ENCODE peak calls at places on chromosomes 13 and 19, in five cellular contexts. C, K, Z, M and W are unnamed samples.

GRCh38 chr19:18118420-18119242 is 21.1 kb downstream of the MAST3 start:
- DNase-seq in C (no peak), K (no peak), Z (no peak), M (no peak), W (no peak)

GRCh38 chr19:47266401-47266885 is 8.2 kb upstream of the INAFM1 start:
- DNase-seq in K (no peak), C (no peak), Z (no peak), M (no peak), W (no peak)

GRCh38 chr19:32041681-32042292 is 303.6 kb upstream of the ZNF507 start:
- DNase-seq in Z (peak; percentile 77), C (peak; percentile 40), M (no peak), K (no peak), W (no peak)

GRCh38 chr19:34096020-34096915 is 76.0 kb upstream of the LSM14A start:
- DNase-seq in K (no peak), Z (peak; percentile 80), M (no peak), C (no peak), W (no peak)

GRCh38 chr13:107585466-107585865 is 629.9 kb downstream of the LIG4 start:
- DNase-seq in K (no peak), Z (no peak), M (no peak), C (no peak), W (no peak)

GRCh38 chr13:63636231-63636993 is 2220.8 kb upstream of the PCDH20 start:
- DNase-seq in Z (no peak), C (no peak), M (no peak), K (no peak), W (no peak)

GRCh38 chr13:99313473-99313872 is 6.3 kb upstream of the GPR183 start:
- DNase-seq in C (no peak), K (no peak), M (no peak), Z (peak; percentile 65), W (no peak)

GRCh38 chr19:35669974-35670373 is 3.7 kb downstream of the UPK1A start:
- DNase-seq in K (no peak), M (no peak), C (no peak), Z (no peak), W (no peak)

GRCh38 chr19:56253737-56254136 is 18.8 kb upstream of the EDDM13 start:
- DNase-seq in K (no peak), C (no peak), Z (peak; percentile 56), M (no peak), W (no peak)

GRCh38 chr19:49149652-49150105 is 5.5 kb downstream of the HRC start:
- DNase-seq in K (peak; percentile 70), Z (peak; percentile 92), C (peak; percentile 60), M (peak; percentile 83), W (no peak)

GRCh38 chr19:38793186-38793585 is 4.2 kb downstream of the LGALS7B start:
- DNase-seq in M (no peak), K (no peak), C (no peak), Z (no peak), W (no peak)

GRCh38 chr13:43127827-43128226 is 104.4 kb downstream of the DNAJC15 start:
- DNase-seq in Z (no peak), M (no peak), K (no peak), C (no peak), W (no peak)

GRCh38 chr19:15371119-15371518 is 8.5 kb downstream of the AKAP8 start:
- DNase-seq in K (no peak), Z (no peak), M (no peak), C (no peak), W (no peak)

GRCh38 chr19:8324186-8325050 is 3.1 kb downstream of the RPS28 start:
- DNase-seq in Z (no peak), M (no peak), C (no peak), K (no peak), W (no peak)

GRCh38 chr19:40613669-40614594 is 12.8 kb downstream of the LTBP4 start:
- DNase-seq in Z (peak; percentile 93), M (peak; percentile 92), C (peak; percentile 91), K (peak; percentile 84), W (peak; percentile 35)

GRCh38 chr13:109010912-109011311 is 381.5 kb downstream of the MYO16 start:
- DNase-seq in Z (peak; percentile 15), C (no peak), K (no peak), M (no peak), W (no peak)

GRCh38 chr19:18392417-18392816 is 5.0 kb downstream of the LRRC25 start:
- DNase-seq in C (peak; percentile 59), Z (no peak), K (peak; percentile 68), M (no peak), W (no peak)

GRCh38 chr13:47179321-47179720 is 282.5 kb upstream of the HTR2A start:
- DNase-seq in K (no peak), Z (no peak), M (no peak), C (no peak), W (no peak)

GRCh38 chr19:49017666-49018351 is 918 bp upstream of the LHB start:
- DNase-seq in C (peak; percentile 49), Z (peak; percentile 79), M (peak; percentile 88), K (peak; percentile 35), W (no peak)

GRCh38 chr13:110133425-110134235 is 173.3 kb downstream of the COL4A1 start:
- DNase-seq in Z (no peak), K (no peak), C (no peak), M (no peak), W (no peak)

GRCh38 chr19:2289714-2290435 is 7.9 kb upstream of the PEAK3 start:
- DNase-seq in M (no peak), Z (peak; percentile 53), K (no peak), C (peak; percentile 53), W (no peak)

GRCh38 chr13:93244918-93245280 is 18.3 kb downstream of the GPC6 start:
- DNase-seq in Z (no peak), C (no peak), K (no peak), M (no peak), W (no peak)

GRCh38 chr19:943551-944170 is 17.8 kb downstream of the ARID3A start:
- DNase-seq in M (no peak), C (no peak), K (no peak), Z (no peak), W (no peak)

GRCh38 chr19:41447732-41448332 is 4.9 kb downstream of the ERICH4 start:
- DNase-seq in K (no peak), C (no peak), Z (no peak), M (no peak), W (no peak)

GRCh38 chr19:5914946-5915781 is 1.1 kb downstream of the CAPS start:
- DNase-seq in C (peak; percentile 62), K (no peak), Z (no peak), M (peak; percentile 83), W (no peak)

GRCh38 chr19:5915782-5916165 is 1.7 kb downstream of the CAPS start:
- DNase-seq in K (no peak), Z (no peak), C (no peak), M (no peak), W (no peak)

GRCh38 chr19:5913739-5914357 is at the start of gene CAPS:
- DNase-seq in C (peak; percentile 78), M (no peak), Z (no peak), K (peak; percentile 42), W (no peak)

GRCh38 chr19:5916201-5916708 is 2.2 kb downstream of the CAPS start:
- DNase-seq in C (no peak), Z (no peak), M (no peak), K (no peak), W (no peak)

DNA sequence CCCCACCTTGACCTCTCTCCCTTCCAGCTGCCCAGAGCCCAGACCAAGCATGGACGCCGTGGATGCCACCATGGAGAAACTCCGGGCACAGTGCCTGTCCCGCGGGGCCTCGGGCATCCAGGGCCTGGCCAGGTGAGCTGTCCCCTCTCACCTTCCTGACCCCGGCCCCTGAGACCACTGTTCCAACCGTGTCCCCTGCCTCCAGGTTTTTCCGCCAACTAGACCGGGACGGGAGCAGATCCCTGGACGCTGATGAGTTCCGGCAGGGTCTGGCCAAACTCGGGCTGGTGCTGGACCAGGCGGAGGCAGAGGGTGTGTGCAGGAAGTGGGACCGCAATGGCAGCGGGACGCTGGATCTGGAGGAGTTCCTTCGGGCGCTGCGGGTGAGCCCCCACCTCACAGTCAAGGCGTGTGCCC is 312 bp downstream of the CAPS start:
- DNase-seq in C (no peak), Z (no peak), K (no peak), M (no peak), W (no peak)
- TF ChIP-seq CTCF in C (no peak), Z (no peak), K (no peak), M (no peak), W (no peak)

DNA sequence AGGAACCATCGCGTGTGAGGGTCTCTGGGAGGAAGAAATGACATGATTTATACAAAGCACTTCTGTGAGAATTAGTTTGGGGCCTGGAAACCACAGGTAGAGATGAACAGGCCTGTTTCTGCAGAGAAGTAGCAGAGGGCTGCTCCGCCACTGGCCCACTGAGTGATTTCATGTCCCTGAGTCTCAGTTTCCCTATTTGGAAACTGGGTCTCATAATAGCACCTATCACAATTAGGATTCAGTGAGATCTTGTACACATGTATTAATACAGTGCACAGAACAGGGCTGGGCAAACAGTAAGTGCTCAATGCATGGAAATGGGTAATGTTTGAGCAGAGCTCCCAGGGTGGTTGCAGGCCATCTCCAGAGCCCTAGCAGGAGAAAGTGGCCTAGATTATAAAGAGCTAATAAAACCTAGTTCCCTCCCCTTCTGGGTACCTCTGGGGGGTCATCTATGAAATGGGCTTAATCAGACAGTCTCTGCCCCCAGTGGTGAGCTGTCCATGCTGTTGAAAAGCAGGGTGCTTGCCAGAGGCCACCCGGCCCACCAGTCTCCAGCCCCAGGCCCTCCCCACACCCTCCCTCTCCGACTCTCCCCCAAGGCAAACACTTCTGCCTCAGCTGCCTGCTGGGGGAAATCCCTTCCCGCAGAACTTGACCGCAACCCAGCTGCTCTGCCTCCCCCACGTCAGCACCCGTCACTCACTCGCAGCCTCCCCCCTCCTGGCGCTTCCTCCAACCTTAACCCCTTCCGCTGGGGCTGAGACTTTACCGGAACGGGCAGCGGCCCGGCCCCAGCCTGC is 4.5 kb downstream of the BCL3 start:
- DNase-seq in C (peak; percentile 96), M (peak; percentile 63), Z (peak; percentile 41), K (peak; percentile 88), W (peak; percentile 78)
- H3K27me3 ChIP-seq in C (no peaks in the 10 kb centered on the region), M (no peaks in the 10 kb centered on the region), Z (peaks cover 100% of the 10 kb centered on the region), K (no peaks in the 10 kb centered on the region), W (no peaks in the 10 kb centered on the region)

GRCh38 chr13:113898391-113898790 is 34.5 kb upstream of the GAS6 start:
- DNase-seq in M (no peak), Z (no peak), K (no peak), C (no peak), W (no peak)

GRCh38 chr13:113895436-113895835 is 31.6 kb upstream of the GAS6 start:
- DNase-seq in M (no peak), C (no peak), K (no peak), Z (no peak), W (no peak)

GRCh38 chr13:113900646-113901045 is 36.8 kb upstream of the GAS6 start:
- DNase-seq in C (no peak), K (no peak), M (no peak), Z (no peak), W (no peak)

GRCh38 chr13:113897966-113898365 is 34.1 kb upstream of the GAS6 start:
- DNase-seq in C (no peak), K (no peak), M (no peak), Z (no peak), W (no peak)

DNA sequence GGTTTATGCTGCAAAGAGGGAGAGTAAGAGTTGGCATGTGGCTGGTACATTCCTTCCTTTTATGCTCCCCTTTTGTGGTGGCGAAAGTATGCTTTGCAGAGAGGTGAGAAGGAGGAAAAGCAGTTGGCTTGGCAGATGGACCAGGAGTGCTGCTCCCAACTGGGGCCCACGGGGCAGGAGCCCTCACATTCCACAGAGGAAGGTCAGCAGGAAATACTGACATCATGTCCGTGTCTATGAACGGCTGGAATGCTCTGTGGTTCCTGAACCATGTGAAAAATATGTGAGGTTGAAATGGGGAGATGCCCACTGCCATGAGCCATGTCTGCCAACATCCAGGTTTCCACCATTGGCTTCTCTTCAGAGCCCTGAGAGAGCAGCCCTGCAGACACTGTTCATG is 33.3 kb upstream of the GAS6 start:
- DNase-seq in K (no peak), M (no peak), C (no peak), Z (no peak), W (peak; percentile 86)
- H3K4me3 ChIP-seq in K (no peak overlapping the region), M (no peak overlapping the region), C (no peak overlapping the region), Z (no peak overlapping the region), W (no peak overlapping the region)

GRCh38 chr13:87999791-88000190 is 328.6 kb downstream of the SLITRK5 start:
- DNase-seq in C (no peak), K (no peak), M (no peak), Z (no peak), W (no peak)
- TF ChIP-seq CTCF in C (no peak), K (no peak), M (no peak), Z (no peak), W (no peak)